ENCODE peak calls at places on chromosomes 3 and 15, in ten cellular contexts. A is uterus; Z is posterior cingulate gyrus; B is tibial nerve; N is NCI-H460; C is hypothalamus; G is WERI-Rb-1; H is iris pigment epithelial cell; T is stimulated activated CD8-positive, alpha-beta memory T cell treated with anti-CD3 and anti-CD28 coated beads, Interleukin-7, amount 100 ng/mL, for 48 hours; D is stimulated activated CD4-positive, alpha-beta T cell treated with anti-CD3 and anti-CD28 coated beads, Interleukin-4, amount 100 ng/mL, for 24 hours. M is an unnamed sample.

GRCh38 chr3:10007126-10007782 is 19.0 kb upstream of the FANCD2 start:
- DNase-seq in A (no peak), Z (peak), B (no peak), N (no peak), C (no peak), G (no peak), H (no peak), T (no peak), D (no peak), M (no peak)

GRCh38 chr3:55718074-55718473 is 231.0 kb upstream of the WNT5A start:
- DNase-seq in A (no peak), Z (no peak), B (no peak), N (no peak), C (no peak), G (peak), H (no peak), T (no peak), D (no peak), M (no peak)

GRCh38 chr3:113697192-113698090 is 999 bp upstream of the USF3 start:
- DNase-seq in A (peak), Z (no peak), B (peak), N (peak), C (peak), G (no peak), H (peak), T (no peak), D (peak), M (no peak)

GRCh38 chr3:158430968-158431367 is 140.0 kb upstream of the MLF1 start:
- DNase-seq in A (no peak), Z (no peak), B (no peak), N (no peak), C (no peak), G (no peak), H (peak), T (no peak), D (no peak), M (no peak)

GRCh38 chr15:96160800-96161199 is 169.7 kb upstream of the NR2F2 start:
- DNase-seq in A (no peak), Z (no peak), B (no peak), N (no peak), C (no peak), G (peak), H (no peak), T (no peak), D (no peak), M (no peak)

GRCh38 chr15:76932090-76932966 is 779 bp downstream of the RCN2 start:
- DNase-seq in A (peak), Z (no peak), B (no peak), N (no peak), C (no peak), G (no peak), H (peak), T (no peak), D (no peak), M (no peak)

GRCh38 chr3:125615256-125615655 is 20.0 kb upstream of the OSBPL11 start:
- DNase-seq in A (no peak), Z (no peak), B (no peak), N (no peak), C (no peak), G (no peak), H (no peak), T (no peak), D (no peak), M (no peak)

GRCh38 chr15:73851679-73852078 is 21.7 kb upstream of the TBC1D21 start:
- DNase-seq in A (no peak), Z (no peak), B (peak), N (peak), C (no peak), G (no peak), H (peak), T (no peak), D (peak), M (no peak)

GRCh38 chr3:114020907-114021306 is 35.4 kb downstream of the CCDC191 start:
- DNase-seq in A (no peak), Z (no peak), B (no peak), N (no peak), C (no peak), G (no peak), H (no peak), T (no peak), D (no peak), M (no peak)

GRCh38 chr3:52245322-52246263 is at the start of gene PPM1M:
- DNase-seq in A (peak), Z (peak), B (no peak), N (no peak), C (no peak), G (no peak), H (peak), T (no peak), D (peak), M (peak)

GRCh38 chr3:193016437-193016887 is 98.8 kb upstream of the MB21D2 start:
- DNase-seq in A (peak), Z (no peak), B (no peak), N (no peak), C (no peak), G (no peak), H (peak), T (no peak), D (no peak), M (no peak)

GRCh38 chr3:149765762-149766334 is 13.6 kb upstream of the COMMD2 start:
- DNase-seq in A (no peak), Z (no peak), B (peak), N (peak), C (no peak), G (no peak), H (peak), T (no peak), D (no peak), M (no peak)

GRCh38 chr3:133964547-133964946 is 65.2 kb downstream of the SLCO2A1 start:
- DNase-seq in A (no peak), Z (peak), B (no peak), N (no peak), C (no peak), G (no peak), H (no peak), T (no peak), D (no peak), M (no peak)

GRCh38 chr3:168216851-168217250 is 121.1 kb upstream of the GOLIM4 start:
- DNase-seq in A (no peak), Z (no peak), B (no peak), N (no peak), C (no peak), G (peak), H (no peak), T (no peak), D (no peak), M (no peak)

GRCh38 chr15:90592144-90592887 is 62.6 kb downstream of the CRTC3 start:
- DNase-seq in A (no peak), Z (no peak), B (no peak), N (peak), C (no peak), G (no peak), H (peak), T (no peak), D (no peak), M (no peak)

GRCh38 chr3:64488938-64489337 is 198.9 kb downstream of the ADAMTS9 start:
- DNase-seq in A (no peak), Z (no peak), B (no peak), N (no peak), C (no peak), G (no peak), H (no peak), T (no peak), D (no peak), M (no peak)

GRCh38 chr3:81363816-81364215 is 397.6 kb downstream of the GBE1 start:
- DNase-seq in A (no peak), Z (no peak), B (no peak), N (no peak), C (no peak), G (no peak), H (peak), T (no peak), D (no peak), M (no peak)

GRCh38 chr3:4835616-4836043 is 143.6 kb upstream of the BHLHE40 start:
- DNase-seq in A (no peak), Z (no peak), B (no peak), N (no peak), C (no peak), G (no peak), H (no peak), T (no peak), D (peak), M (no peak)

GRCh38 chr3:195239121-195239520 is 31.8 kb downstream of the XXYLT1 start:
- DNase-seq in A (no peak), Z (peak), B (no peak), N (no peak), C (no peak), G (no peak), H (no peak), T (no peak), D (no peak), M (no peak)

GRCh38 chr15:100861511-100861991 is 18.1 kb upstream of the ALDH1A3 start:
- DNase-seq in A (peak), Z (peak), B (peak), N (no peak), C (peak), G (no peak), H (no peak), T (no peak), D (no peak), M (peak)

GRCh38 chr3:172456404-172456803 is 8.1 kb upstream of the GHSR start:
- DNase-seq in A (no peak), Z (no peak), B (no peak), N (no peak), C (no peak), G (no peak), H (no peak), T (no peak), D (no peak), M (no peak)

GRCh38 chr3:177468331-177468730 is 271.0 kb upstream of the TBL1XR1 start:
- DNase-seq in A (no peak), Z (no peak), B (peak), N (no peak), C (no peak), G (no peak), H (peak), T (no peak), D (no peak), M (no peak)

GRCh38 chr15:68211656-68212320 is 6.7 kb upstream of the CALML4 start:
- DNase-seq in A (no peak), Z (peak), B (no peak), N (no peak), C (no peak), G (no peak), H (no peak), T (no peak), D (no peak), M (peak)

GRCh38 chr3:64293121-64293520 is 67.9 kb upstream of the PRICKLE2 start:
- DNase-seq in A (no peak), Z (peak), B (no peak), N (no peak), C (no peak), G (no peak), H (no peak), T (no peak), D (no peak), M (no peak)

GRCh38 chr3:2166552-2166951 is 67.9 kb downstream of the CNTN4 start:
- DNase-seq in A (no peak), Z (no peak), B (no peak), N (no peak), C (no peak), G (no peak), H (no peak), T (no peak), D (no peak), M (no peak)

GRCh38 chr15:31458591-31458990 is 132.0 kb downstream of the KLF13 start:
- DNase-seq in A (peak), Z (no peak), B (no peak), N (no peak), C (no peak), G (no peak), H (no peak), T (no peak), D (no peak), M (peak)

GRCh38 chr3:45218578-45219390 is 7.3 kb downstream of the TMEM158 start:
- DNase-seq in A (peak), Z (no peak), B (no peak), N (no peak), C (no peak), G (no peak), H (peak), T (no peak), D (no peak), M (no peak)

GRCh38 chr3:18345015-18345367 is 80.1 kb downstream of the SATB1 start:
- DNase-seq in A (no peak), Z (no peak), B (no peak), N (no peak), C (no peak), G (no peak), H (no peak), T (no peak), D (no peak), M (no peak)

GRCh38 chr3:86774082-86774691 is 216.8 kb downstream of the VGLL3 start:
- DNase-seq in A (no peak), Z (no peak), B (no peak), N (peak), C (no peak), G (no peak), H (peak), T (no peak), D (no peak), M (no peak)

GRCh38 chr15:65081758-65082157 is 5.2 kb downstream of the KBTBD13 start:
- DNase-seq in A (no peak), Z (no peak), B (no peak), N (no peak), C (no peak), G (no peak), H (no peak), T (no peak), D (peak), M (no peak)

GRCh38 chr15:56459096-56459495 is 5.8 kb downstream of the MNS1 start:
- DNase-seq in A (no peak), Z (no peak), B (no peak), N (no peak), C (no peak), G (no peak), H (no peak), T (no peak), D (no peak), M (no peak)

GRCh38 chr3:10737785-10738184 is 78.2 kb upstream of the SLC6A11 start:
- DNase-seq in A (no peak), Z (no peak), B (no peak), N (no peak), C (no peak), G (no peak), H (no peak), T (no peak), D (no peak), M (no peak)

GRCh38 chr3:155995525-155996370 is 124.6 kb upstream of the KCNAB1 start:
- DNase-seq in A (no peak), Z (no peak), B (no peak), N (peak), C (no peak), G (no peak), H (peak), T (no peak), D (no peak), M (no peak)

GRCh38 chr3:47578119-47578630 is 490 bp downstream of the CSPG5 start:
- DNase-seq in A (peak), Z (peak), B (no peak), N (no peak), C (peak), G (peak), H (no peak), T (peak), D (peak), M (peak)

GRCh38 chr3:23611737-23612295 is 193.9 kb upstream of the UBE2E1 start:
- DNase-seq in A (peak), Z (peak), B (peak), N (no peak), C (peak), G (no peak), H (peak), T (no peak), D (no peak), M (peak)

GRCh38 chr3:57682284-57682683 is 10.6 kb downstream of the DENND6A start:
- DNase-seq in A (no peak), Z (no peak), B (no peak), N (no peak), C (no peak), G (no peak), H (peak), T (no peak), D (no peak), M (no peak)